ENCODE peak calls at places on chromosomes 5 and 9, in four cellular contexts. D is A549, E is HCT116, A is prostate gland. P is an unnamed sample.

GRCh38 chr5:54115768-54116403 is 194.5 kb downstream of the ARL15 start:
- DNase-seq in D (no peak), E (no peak), A (no peak), P (no peak)

GRCh38 chr5:56498759-56499395 is 265.7 kb upstream of the ANKRD55 start:
- DNase-seq in D (no peak), E (no peak), A (no peak), P (no peak)

GRCh38 chr9:74718709-74719108 is 169.0 kb downstream of the TRPM6 start:
- DNase-seq in D (no peak), E (no peak), A (no peak), P (no peak)

GRCh38 chr9:135284386-135285134 is 195.0 kb upstream of the PPP1R26 start:
- DNase-seq in D (no peak), E (no peak), A (no peak), P (no peak)

GRCh38 chr9:99000480-99001395 is 57.0 kb downstream of the COL15A1 start:
- DNase-seq in D (peak), E (peak), A (no peak), P (no peak)

GRCh38 chr9:119003218-119003617 is 366.0 kb downstream of the BRINP1 start:
- DNase-seq in D (no peak), E (no peak), A (no peak), P (no peak)

GRCh38 chr5:2134543-2135299 is 252.0 kb upstream of the IRX4 start:
- DNase-seq in D (no peak), E (no peak), A (no peak), P (no peak)

GRCh38 chr5:148482196-148482595 is 98.4 kb downstream of the FBXO38 start:
- DNase-seq in D (no peak), E (no peak), A (no peak), P (no peak)

GRCh38 chr5:97142521-97143254 is at the start of gene LIX1:
- DNase-seq in D (peak), E (no peak), A (peak), P (no peak)

GRCh38 chr5:119402081-119402480 is 46.3 kb downstream of the TNFAIP8 start:
- DNase-seq in D (no peak), E (no peak), A (no peak), P (no peak)

GRCh38 chr9:97307500-97308163 is at the start of gene CCDC180:
- DNase-seq in D (no peak), E (no peak), A (no peak), P (no peak)

GRCh38 chr5:13653709-13654108 is 290.8 kb downstream of the DNAH5 start:
- DNase-seq in D (no peak), E (no peak), A (no peak), P (no peak)

GRCh38 chr9:133048595-133048994 is 13.2 kb upstream of the CEL start:
- DNase-seq in D (peak), E (peak), A (no peak), P (no peak)

GRCh38 chr5:109532773-109533364 is 123.1 kb upstream of the PJA2 start:
- DNase-seq in D (no peak), E (no peak), A (no peak), P (no peak)

GRCh38 chr5:172175263-172175719 is 12.7 kb downstream of the STK10 start:
- DNase-seq in D (no peak), E (no peak), A (no peak), P (no peak)

GRCh38 chr5:76326559-76327351 is 76.3 kb upstream of the IQGAP2 start:
- DNase-seq in D (no peak), E (no peak), A (no peak), P (no peak)

GRCh38 chr5:41754857-41755256 is 115.4 kb downstream of the OXCT1 start:
- DNase-seq in D (no peak), E (no peak), A (no peak), P (no peak)

GRCh38 chr5:125311743-125312142 is 565.3 kb upstream of the ZNF608 start:
- DNase-seq in D (peak), E (no peak), A (no peak), P (no peak)

GRCh38 chr9:13705913-13706312 is 426.4 kb upstream of the MPDZ start:
- DNase-seq in D (no peak), E (no peak), A (no peak), P (peak)

GRCh38 chr9:100466828-100467220 is 6.1 kb upstream of the TMEFF1 start:
- DNase-seq in D (no peak), E (no peak), A (no peak), P (no peak)

GRCh38 chr9:1709347-1709746 is 305.8 kb upstream of the SMARCA2 start:
- DNase-seq in D (no peak), E (no peak), A (peak), P (no peak)

GRCh38 chr9:129569506-129570449 is 51.1 kb downstream of the C9orf50 start:
- DNase-seq in D (peak), E (peak), A (no peak), P (peak)

GRCh38 chr9:130137081-130137869 is 34.9 kb upstream of the NCS1 start:
- DNase-seq in D (no peak), E (no peak), A (no peak), P (no peak)

GRCh38 chr9:127258884-127259471 is 5.6 kb upstream of the GARNL3 start:
- DNase-seq in D (no peak), E (no peak), A (no peak), P (no peak)

GRCh38 chr9:93128011-93128714 is 5.9 kb downstream of the NINJ1 start:
- DNase-seq in D (no peak), E (no peak), A (no peak), P (peak)

GRCh38 chr5:174371600-174372094 is 326.1 kb downstream of the NSG2 start:
- DNase-seq in D (peak), E (peak), A (no peak), P (no peak)

DNA sequence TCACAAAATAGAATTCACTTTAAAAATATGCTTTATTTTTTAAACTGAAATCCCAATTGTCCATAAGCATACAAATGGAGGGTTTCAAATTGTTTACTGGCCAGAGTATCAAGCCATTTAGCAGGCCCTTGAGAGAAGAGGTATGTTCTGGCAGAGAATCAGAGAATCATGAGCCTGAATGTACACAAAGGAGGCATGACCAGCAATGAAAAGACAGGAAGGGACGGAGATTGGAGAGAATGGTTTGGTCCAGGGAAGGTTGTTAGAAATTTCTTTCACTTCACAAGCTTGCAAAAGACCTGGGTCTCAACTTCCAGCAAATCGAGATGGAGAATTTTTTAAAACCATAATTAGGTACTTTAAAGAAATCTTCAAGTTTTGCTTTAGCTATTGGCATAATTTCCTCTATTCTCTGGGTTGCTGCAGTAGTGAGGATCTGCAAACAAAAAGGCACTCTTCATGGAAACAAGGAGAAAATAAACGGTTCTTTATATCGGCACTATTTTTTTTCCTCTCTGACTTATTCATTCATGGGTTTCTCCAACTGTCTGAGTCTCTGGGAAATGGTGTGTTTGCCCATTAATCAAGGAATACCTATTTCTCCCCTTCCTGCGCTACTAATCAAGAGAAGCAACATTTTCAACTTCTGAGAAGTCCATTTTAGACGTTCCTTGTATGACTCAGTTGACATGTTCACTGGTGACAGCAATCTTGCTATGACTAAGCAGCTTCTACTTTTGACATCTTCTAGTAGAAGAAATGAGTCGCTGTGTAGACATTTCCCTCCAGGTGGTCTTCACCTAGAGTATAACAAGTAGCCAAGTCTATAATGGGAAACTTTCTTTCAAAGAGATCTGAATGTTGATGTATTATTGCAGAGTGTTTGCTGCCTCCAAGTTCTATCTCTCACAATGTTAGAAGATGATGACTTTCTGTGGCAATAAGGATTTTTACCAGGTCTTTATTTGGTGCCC is 23.1 kb upstream of the ERCC6L2 start:
- DNase-seq in D (peak), E (no peak), A (no peak), P (no peak)
- H3K4me3 ChIP-seq in D (no peak), E (no peak), A (no peak), P (no peak)

DNA sequence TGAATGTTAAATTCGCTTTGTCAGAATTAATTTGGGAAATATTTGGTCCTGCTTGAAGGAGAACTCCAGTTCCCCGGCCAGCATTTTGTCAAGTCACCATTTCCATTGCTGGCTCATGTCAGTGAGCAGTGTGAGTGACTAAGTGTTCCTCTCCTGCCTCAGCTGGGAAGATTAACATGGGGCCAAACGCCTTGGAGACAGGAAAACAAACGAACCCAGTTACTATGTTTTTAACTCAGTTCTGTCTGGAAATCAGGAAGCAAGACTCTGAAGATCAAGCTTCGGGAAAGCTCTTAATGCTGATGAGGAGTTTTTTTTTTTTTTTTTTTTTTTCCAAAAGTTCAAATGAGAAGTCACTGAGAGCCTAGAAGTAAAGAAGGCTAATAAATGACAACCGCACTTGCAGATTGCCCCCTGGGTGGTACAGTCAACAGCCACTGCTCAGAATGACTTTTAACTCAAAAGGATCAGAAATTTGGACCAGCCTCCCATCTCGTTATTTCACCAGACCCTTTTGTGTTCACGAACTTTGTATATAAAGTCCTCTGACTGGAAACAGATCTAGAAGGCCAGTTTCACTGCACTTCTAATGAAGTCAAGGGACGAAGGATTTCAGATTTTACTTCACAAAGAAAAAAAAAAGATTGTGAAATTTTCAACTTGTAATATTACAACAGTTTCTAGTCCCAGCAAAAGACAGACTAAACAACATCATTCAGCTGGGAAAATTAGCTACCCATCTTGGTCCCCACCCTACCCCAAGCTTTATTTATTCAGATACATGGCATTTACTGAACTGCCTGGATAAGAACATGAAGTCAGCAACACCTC is 121.3 kb downstream of the LHFPL2 start:
- DNase-seq in D (peak), E (no peak), A (no peak), P (no peak)
- TF ChIP-seq POLR2A in D (no peak), E (no peak), A (no peak), P (no peak)

GRCh38 chr9:83473488-83473971 is 64.7 kb downstream of the FRMD3 start:
- DNase-seq in D (no peak), E (no peak), A (no peak), P (no peak)
- H3K4me3 ChIP-seq in D (peak), E (no peak), A (no peak), P (no peak)

GRCh38 chr9:124773473-124774130 is 2.5 kb upstream of the NR6A1 start:
- DNase-seq in D (no peak), E (no peak), A (no peak), P (no peak)

GRCh38 chr9:124769451-124770358 is 1.4 kb downstream of the NR6A1 start:
- DNase-seq in D (peak), E (peak), A (peak), P (peak)

GRCh38 chr9:124771867-124772621 is 933 bp upstream of the NR6A1 start:
- DNase-seq in D (peak), E (peak), A (peak), P (peak)

GRCh38 chr9:124770359-124771020 is 621 bp downstream of the NR6A1 start:
- DNase-seq in D (peak), E (no peak), A (peak), P (peak)

DNA sequence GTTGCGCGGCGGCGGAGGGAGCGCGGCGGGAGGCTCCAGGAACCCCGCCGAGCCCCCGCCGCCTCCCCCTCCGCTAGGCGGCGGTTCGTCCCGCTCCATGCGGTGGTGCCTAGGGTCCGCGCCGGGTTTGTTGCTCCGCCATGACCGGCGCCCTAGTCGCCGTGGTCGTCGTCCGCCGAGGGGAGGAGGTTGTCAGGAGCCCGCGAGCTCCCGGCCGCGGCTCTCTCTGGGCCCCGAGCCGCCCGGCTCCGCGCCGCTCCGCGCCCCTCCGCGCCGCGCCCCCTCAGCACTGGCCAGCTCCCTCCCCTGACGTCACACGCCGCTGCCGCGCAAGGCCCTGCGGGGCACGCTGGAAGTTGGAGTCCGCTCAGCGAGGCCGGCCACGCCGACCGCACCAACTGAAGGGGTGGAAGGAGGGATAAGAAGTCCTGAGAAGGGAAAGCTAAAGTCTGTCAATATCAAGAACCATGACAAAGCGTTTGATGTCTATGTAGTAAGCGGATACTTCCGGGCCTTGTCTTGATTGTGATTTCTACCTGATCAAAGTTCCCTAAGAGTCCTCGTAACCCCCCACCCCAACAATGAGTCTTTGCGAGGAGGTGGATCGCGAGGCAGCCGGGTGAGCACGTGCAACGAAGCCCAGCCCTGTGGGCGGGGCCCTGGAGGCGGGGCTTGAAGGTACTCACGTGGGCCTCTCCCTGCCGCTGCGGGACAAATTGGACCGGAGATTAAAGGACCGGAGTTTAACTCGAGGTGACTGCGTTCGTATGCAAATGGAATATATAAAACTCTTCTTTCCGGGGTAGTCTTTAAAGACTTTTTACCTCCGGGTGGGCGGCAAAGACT is at the start of gene NR6A1:
- DNase-seq in D (peak), E (peak), A (peak), P (peak)
- TF ChIP-seq POLR2A in D (peak), E (peak), A (peak), P (peak)

DNA sequence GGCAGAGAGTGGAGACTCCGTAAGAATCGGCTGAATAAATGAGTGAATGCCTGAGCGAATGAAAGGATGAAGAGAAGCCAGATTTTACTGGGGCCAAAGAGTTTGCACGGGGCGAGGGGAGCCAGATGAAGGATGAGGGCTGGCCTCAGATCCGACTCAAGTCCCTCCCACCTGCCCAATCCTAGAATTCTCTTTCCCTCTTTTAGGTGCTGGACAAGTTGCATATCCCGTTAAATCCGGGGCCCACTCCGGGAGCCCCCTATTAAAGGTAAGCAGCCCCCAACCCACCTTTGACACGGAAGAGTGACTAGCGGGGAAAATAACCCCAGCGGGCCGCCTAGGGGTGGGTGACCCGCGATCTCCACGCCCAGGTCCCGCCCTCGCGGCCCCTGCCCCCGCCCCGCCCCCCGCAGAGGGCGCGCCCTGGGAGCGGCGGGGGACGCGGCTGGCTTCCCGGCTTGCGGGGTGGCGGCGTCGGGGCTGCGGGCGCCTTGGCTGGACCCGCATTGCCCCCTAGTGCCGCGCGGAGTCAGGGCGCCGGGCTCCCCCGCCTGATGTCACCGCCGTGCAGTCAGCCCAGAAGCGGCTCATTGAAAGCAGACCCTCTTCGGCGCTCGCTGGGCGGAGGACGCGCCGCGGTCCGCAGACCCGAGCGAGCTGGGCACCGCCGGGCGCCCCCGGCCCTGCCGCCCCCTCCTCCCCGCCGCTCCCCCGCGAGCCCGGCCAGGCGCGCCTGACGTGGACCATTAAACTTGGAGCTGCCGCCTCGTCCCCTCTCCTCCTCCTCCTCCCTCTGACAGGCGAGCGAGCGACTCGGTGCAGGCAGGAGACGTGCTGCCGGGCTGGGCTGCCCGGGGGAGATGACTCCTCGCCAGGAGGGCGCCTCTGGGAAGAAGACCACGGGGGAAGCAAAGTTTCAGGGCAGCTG is at the start of gene ADRA1B:
- DNase-seq in D (peak), E (no peak), A (peak), P (peak)
- H3K4me3 ChIP-seq in D (peak), E (no peak), A (peak), P (peak)

GRCh38 chr5:141940695-141941271 is 17.1 kb downstream of the DELE1 start:
- DNase-seq in D (peak), E (no peak), A (no peak), P (no peak)
- TF ChIP-seq POLR2A in D (no peak), E (no peak), A (no peak), P (no peak)

GRCh38 chr5:154837009-154837881 is 13.2 kb downstream of the FAXDC2 start:
- DNase-seq in D (no peak), E (no peak), A (no peak), P (no peak)

GRCh38 chr5:154841273-154841661 is 9.1 kb downstream of the FAXDC2 start:
- DNase-seq in D (no peak), E (no peak), A (no peak), P (no peak)

GRCh38 chr5:154842689-154843530 is 7.5 kb downstream of the FAXDC2 start:
- DNase-seq in D (no peak), E (no peak), A (no peak), P (no peak)

GRCh38 chr5:154844800-154845199 is 5.6 kb downstream of the FAXDC2 start:
- DNase-seq in D (no peak), E (no peak), A (no peak), P (no peak)

DNA sequence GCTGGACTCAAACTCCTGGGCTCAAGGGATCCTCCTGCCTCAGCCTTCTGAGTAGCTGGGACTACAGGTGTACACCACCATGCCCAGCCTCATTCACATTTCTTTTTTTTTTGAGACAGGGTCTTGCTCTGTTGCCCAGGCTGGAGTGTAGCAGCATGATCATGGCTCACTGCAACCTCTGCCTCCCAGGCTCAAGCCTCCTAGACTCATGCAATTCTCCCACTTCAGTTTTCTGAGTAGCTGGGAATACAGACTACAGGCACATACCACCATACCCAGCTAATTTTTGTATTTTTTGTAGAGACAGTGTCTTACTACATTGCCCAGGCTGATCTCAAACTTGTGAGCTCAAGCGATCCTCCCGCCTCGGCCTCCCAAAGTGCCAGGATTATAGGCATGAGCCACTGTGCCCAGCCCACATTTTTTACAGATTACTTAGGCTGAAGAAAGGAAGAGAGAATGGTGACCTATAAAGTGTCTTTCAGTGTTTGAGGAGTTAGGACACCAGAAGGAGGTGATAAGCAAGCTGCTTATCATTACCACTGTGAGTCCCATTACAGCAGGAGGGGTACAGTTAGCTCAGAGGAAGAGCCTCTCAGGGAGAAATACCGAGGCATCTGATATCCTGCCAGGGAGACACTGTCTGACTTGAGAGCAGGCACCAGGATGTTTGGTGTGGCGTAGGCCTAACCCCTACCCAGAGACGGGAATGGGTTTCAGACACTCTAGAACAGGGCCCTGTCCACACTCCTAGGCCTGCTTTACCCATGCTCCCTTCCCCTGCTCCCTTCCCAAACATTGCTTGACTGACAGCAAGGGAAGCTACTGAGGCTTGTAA is 9.7 kb downstream of the FAXDC2 start:
- DNase-seq in D (no peak), E (no peak), A (no peak), P (no peak)
- H3K4me3 ChIP-seq in D (no peak), E (no peak), A (no peak), P (no peak)

P was measured in ovary.